ENCODE peak calls at places on chromosomes 1 and 21, in eight cellular contexts. H is lower lobe of right lung, A is uterus, I is foreskin fibroblast, K is upper lobe of right lung, U is BE2C, M is stomach, T is SK-N-SH. C is an unnamed sample.

GRCh38 chr1:178310685-178311105 is 186.1 kb downstream of the CLEC20A start:
- DNase-seq in U (no peak), A (no peak), K (no peak), H (no peak), I (peak; percentile 58), T (peak; percentile 50), M (no peak), C (no peak)

GRCh38 chr1:67159233-67159632 is 7.0 kb upstream of the IL23R start:
- DNase-seq in T (no peak), H (no peak), I (no peak), U (no peak), M (no peak), K (no peak), A (no peak), C (no peak)

GRCh38 chr1:167057297-167057688 is 32.9 kb downstream of the GPA33 start:
- DNase-seq in M (peak; percentile 52), K (no peak), T (peak; percentile 50), U (peak; percentile 42), H (no peak), I (peak; percentile 11), A (no peak), C (no peak)

GRCh38 chr1:231413749-231414082 is 8.4 kb downstream of the EGLN1 start:
- DNase-seq in T (no peak), M (no peak), H (no peak), K (no peak), A (no peak), I (no peak), U (no peak), C (no peak)

GRCh38 chr21:44296103-44296519 is 3.7 kb upstream of the PFKL start:
- DNase-seq in T (no peak), A (no peak), H (no peak), M (no peak), K (no peak), I (no peak), U (no peak), C (no peak)

GRCh38 chr21:41651830-41652229 is 115.0 kb downstream of the RIPK4 start:
- DNase-seq in K (peak; percentile 45), M (no peak), U (no peak), A (no peak), I (peak; percentile 48), T (no peak), H (no peak), C (no peak)

GRCh38 chr1:207463021-207463420 is 8.9 kb downstream of the CR2 start:
- DNase-seq in I (no peak), U (no peak), T (no peak), A (no peak), K (no peak), H (no peak), M (no peak), C (no peak)

GRCh38 chr1:17347769-17348592 is 24.0 kb upstream of the PADI6 start:
- DNase-seq in I (peak; percentile 11), T (no peak), M (no peak), A (no peak), K (peak; percentile 44), U (no peak), H (peak; percentile 26), C (no peak)

GRCh38 chr1:153957744-153958110 is 685 bp downstream of the CRTC2 start:
- DNase-seq in A (no peak), U (no peak), T (no peak), H (no peak), K (no peak), M (no peak), I (no peak), C (no peak)

GRCh38 chr1:87231703-87232363 is 96.8 kb upstream of the LMO4 start:
- DNase-seq in T (no peak), M (no peak), H (no peak), I (no peak), A (no peak), U (no peak), K (no peak), C (no peak)

GRCh38 chr1:91697322-91698260 is 188.4 kb downstream of the TGFBR3 start:
- DNase-seq in A (no peak), T (no peak), M (no peak), H (no peak), K (no peak), I (peak; percentile 47), U (no peak), C (no peak)

GRCh38 chr1:30329802-30330557 is 393.4 kb downstream of the MATN1 start:
- DNase-seq in I (no peak), U (no peak), K (no peak), M (peak; percentile 14), H (no peak), A (no peak), T (no peak), C (no peak)

GRCh38 chr1:20610950-20611349 is 22.1 kb downstream of the CDA start:
- DNase-seq in I (no peak), K (no peak), M (no peak), U (no peak), A (no peak), H (no peak), T (no peak), C (no peak)

GRCh38 chr1:161738627-161739287 is 10.8 kb upstream of the DUSP12 start:
- DNase-seq in H (peak; percentile 80), K (peak; percentile 75), M (peak; percentile 55), I (peak; percentile 70), T (peak; percentile 9), A (no peak), U (peak; percentile 39), C (no peak)

DNA sequence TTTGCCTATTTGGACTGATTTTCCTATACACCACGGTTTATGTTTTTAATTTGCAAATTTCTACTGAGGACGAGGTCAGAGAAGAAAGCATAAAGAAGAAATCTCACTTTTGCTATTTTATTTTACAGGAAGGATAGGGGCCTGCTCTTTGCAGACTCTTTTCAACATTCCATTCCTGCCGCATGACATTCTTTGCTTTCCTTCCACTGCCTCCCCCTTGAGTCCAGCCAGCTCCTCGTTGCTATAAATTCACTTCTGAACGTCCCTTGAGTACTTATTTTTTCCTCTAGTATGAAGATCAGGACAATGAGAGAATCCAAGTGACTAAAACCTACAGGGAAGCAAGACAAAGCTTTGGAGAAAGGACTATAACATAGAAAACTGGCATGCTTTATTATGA is 53.4 kb upstream of the PTGFR start:
- DNase-seq in H (no peak), U (no peak), A (no peak), K (no peak), I (no peak), M (no peak), T (no peak), C (no peak)
- TF ChIP-seq CTCF in H (no peak), U (no peak), A (no peak), K (no peak), I (no peak), M (no peak), T (no peak), C (no peak)

DNA sequence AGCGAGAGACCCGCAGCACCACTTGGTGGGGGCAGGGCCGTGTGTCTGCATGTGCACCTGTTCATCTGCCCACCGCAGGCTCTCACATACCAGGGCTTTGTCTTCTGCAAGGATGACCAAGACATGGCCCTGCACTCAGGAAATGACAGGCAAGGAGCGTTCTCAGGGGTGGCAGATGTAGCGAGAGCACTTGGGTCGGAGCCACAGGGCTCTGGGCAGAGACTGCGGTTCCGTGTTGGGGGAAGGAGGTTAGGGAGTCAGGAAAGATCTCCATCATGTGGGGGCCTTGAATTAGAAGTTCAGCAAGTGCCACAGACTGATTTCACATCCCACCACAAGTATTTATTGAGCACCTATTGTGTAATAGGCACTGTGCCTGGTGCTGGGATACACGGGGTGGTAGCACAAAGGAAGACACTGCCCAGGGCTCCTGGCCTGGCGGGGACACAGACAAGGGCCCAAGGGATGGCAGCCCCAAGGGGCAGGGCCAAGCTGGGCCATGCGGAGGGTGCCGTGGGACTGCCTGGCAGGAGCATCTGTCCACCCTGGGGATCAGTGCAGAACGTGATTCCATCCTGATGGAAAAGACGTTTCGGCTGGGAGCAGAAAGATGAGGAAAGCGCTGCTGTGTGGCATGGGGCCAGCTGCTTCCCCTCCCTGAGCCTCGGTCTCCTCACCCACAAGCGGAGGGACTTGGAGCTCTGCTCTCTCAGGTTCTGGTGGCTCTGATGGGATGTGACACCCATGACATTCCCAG is 11.4 kb upstream of the SPSB1 start:
- DNase-seq in T (no peak), K (no peak), M (no peak), A (no peak), I (peak; percentile 65), U (no peak), H (no peak), C (no peak)
- H3K4me3 ChIP-seq in T (no peak overlapping the region), K (no peak overlapping the region), M (no peak overlapping the region), A (no peak overlapping the region), I (no peak overlapping the region), U (no peak overlapping the region), H (no peak overlapping the region), C (no peak overlapping the region)

DNA sequence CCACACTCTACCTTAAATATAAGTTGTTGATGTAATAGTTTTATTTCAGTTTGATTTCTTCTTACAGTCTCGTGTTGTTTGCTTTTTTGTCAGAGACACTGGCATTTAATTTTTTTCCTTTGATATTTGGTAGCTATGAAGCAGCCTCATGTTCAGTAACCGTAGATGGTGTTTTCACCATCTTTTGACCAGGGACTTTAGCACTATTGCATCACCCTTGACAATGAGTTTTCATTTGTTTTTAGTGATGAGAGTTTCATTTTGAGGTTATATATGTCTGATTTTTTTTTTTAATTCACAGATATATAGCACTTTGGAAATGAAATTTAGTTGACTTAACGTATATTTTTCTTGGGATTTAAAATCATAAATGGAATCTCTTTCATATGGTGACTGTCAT is 36.2 kb downstream of the CEP350 start:
- DNase-seq in U (no peak), I (no peak), H (no peak), K (no peak), A (no peak), T (no peak), M (no peak), C (no peak)
- TF ChIP-seq CTCF in U (no peak), I (no peak), H (no peak), K (no peak), A (no peak), T (no peak), M (no peak), C (no peak)

GRCh38 chr1:34682452-34683223 is 72.2 kb upstream of the GJB5 start:
- DNase-seq in U (no peak), I (no peak), M (no peak), H (no peak), A (no peak), K (no peak), T (no peak), C (no peak)

GRCh38 chr1:34681481-34682451 is 73.1 kb upstream of the GJB5 start:
- DNase-seq in K (no peak), T (peak; percentile 66), I (peak; percentile 9), H (no peak), M (peak; percentile 32), A (no peak), U (peak; percentile 30), C (peak; percentile 56)

GRCh38 chr1:34684246-34684645 is 70.6 kb upstream of the GJB5 start:
- DNase-seq in K (no peak), I (no peak), H (no peak), A (no peak), U (no peak), M (no peak), T (no peak), C (peak; percentile 28)

GRCh38 chr1:34685225-34685624 is 69.6 kb upstream of the GJB5 start:
- DNase-seq in H (no peak), A (no peak), T (no peak), U (no peak), K (no peak), I (no peak), M (no peak), C (no peak)

DNA sequence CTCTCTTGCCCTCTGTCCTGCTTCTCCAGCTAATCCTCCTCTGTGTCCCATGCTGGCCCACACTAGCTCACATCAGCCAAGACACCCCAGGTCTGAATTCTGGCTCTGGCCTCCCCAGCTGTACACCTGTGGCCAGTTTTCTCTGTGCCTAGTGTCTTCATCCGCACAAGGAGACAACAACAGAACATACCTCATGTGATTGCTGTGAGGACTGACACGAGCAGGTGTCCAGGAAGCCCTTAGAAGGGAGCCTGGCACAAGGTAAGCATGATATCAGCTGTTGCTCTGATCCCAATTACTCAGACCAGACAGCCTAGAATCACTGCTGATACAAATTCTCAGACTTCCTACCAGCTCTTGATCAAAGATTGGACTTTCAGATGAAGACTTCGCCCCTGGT is 71.2 kb upstream of the GJB5 start:
- DNase-seq in H (no peak), U (no peak), T (no peak), M (no peak), K (no peak), A (no peak), I (no peak), C (no peak)
- H3K4me3 ChIP-seq in H (no peak overlapping the region), U (no peak overlapping the region), T (no peak overlapping the region), M (no peak overlapping the region), K (no peak overlapping the region), A (no peak overlapping the region), I (no peak overlapping the region), C (no peak overlapping the region)

C was measured in dorsolateral prefrontal cortex.